ENCODE peak calls at places on chromosomes 13 and 19, in six cellular contexts. B is T-helper 17 cell; V is DMS 273 treated with DMSO at 0.1 percent for 48 hours; D is stimulated activated CD8-positive, alpha-beta memory T cell treated with anti-CD3 and anti-CD28 coated beads, Interleukin-4, amount 100 ng/mL, for 24 hours; G is caudate nucleus; X is activated T-cell treated with anti-CD3 and anti-CD28 coated beads for 4 hours. P is an unnamed sample.

GRCh38 chr13:33145667-33146066 is 129.4 kb downstream of the KL start:
- DNase-seq in B (no peak), V (no peak), D (no peak), G (no peak), X (no peak), P (no peak)

GRCh38 chr19:45114116-45114515 is 21.1 kb downstream of the PPP1R37 start:
- DNase-seq in B (no peak), V (no peak), D (no peak), G (no peak), X (no peak), P (no peak)

GRCh38 chr13:111283991-111284390 is 36.5 kb upstream of the TEX29 start:
- DNase-seq in B (no peak), V (no peak), D (no peak), G (no peak), X (no peak), P (no peak)

GRCh38 chr13:93621051-93621450 is 394.4 kb downstream of the GPC6 start:
- DNase-seq in B (no peak), V (no peak), D (no peak), G (no peak), X (no peak), P (no peak)

GRCh38 chr19:45514376-45515051 is 7.2 kb downstream of the VASP start:
- DNase-seq in B (no peak), V (no peak), D (no peak), G (no peak), X (no peak), P (no peak)

GRCh38 chr13:40452038-40452666 is 214.3 kb downstream of the FOXO1 start:
- DNase-seq in B (no peak), V (no peak), D (no peak), G (no peak), X (no peak), P (no peak)

GRCh38 chr19:12953456-12954149 is 3.4 kb downstream of the GADD45GIP1 start:
- DNase-seq in B (no peak), V (peak), D (no peak), G (no peak), X (no peak), P (no peak)

GRCh38 chr13:48317511-48317981 is 14.0 kb downstream of the RB1 start:
- DNase-seq in B (no peak), V (no peak), D (no peak), G (no peak), X (no peak), P (no peak)

GRCh38 chr13:67048793-67049150 is 181.4 kb downstream of the PCDH9 start:
- DNase-seq in B (no peak), V (no peak), D (no peak), G (no peak), X (no peak), P (no peak)

GRCh38 chr13:25688524-25688923 is 316.8 kb downstream of the ATP8A2 start:
- DNase-seq in B (no peak), V (no peak), D (no peak), G (no peak), X (no peak), P (no peak)

GRCh38 chr13:45120967-45121366 is 657 bp downstream of the GTF2F2 start:
- DNase-seq in B (no peak), V (no peak), D (no peak), G (no peak), X (no peak), P (no peak)

GRCh38 chr19:45917421-45918091 is 3.0 kb upstream of the NANOS2 start:
- DNase-seq in B (no peak), V (no peak), D (no peak), G (peak), X (no peak), P (no peak)

GRCh38 chr13:91709180-91709579 is 310.8 kb downstream of the GPC5 start:
- DNase-seq in B (no peak), V (no peak), D (no peak), G (no peak), X (no peak), P (no peak)

GRCh38 chr13:82938644-82939043 is 943.6 kb downstream of the SLITRK1 start:
- DNase-seq in B (no peak), V (no peak), D (no peak), G (no peak), X (no peak), P (no peak)

GRCh38 chr13:44523176-44524017 is 52.7 kb downstream of the TSC22D1 start:
- DNase-seq in B (no peak), V (no peak), D (no peak), G (no peak), X (no peak), P (no peak)